ENCODE peak calls at places on chromosome 1, in four cellular contexts. U is lower lobe of right lung, V is left ventricle myocardium inferior, Z is left lung. A is an unnamed sample.

GRCh38 chr1:184753608-184754478 is 815 bp downstream of the EDEM3 start:
- DNase-seq in Z (peak), U (peak), V (peak), A (peak)

GRCh38 chr1:203100163-203100867 is 14.5 kb upstream of the MYOG start:
- DNase-seq in V (no peak), Z (no peak), U (no peak), A (peak)

GRCh38 chr1:119482517-119483425 is 24.2 kb upstream of the HSD3B1 start:
- DNase-seq in Z (no peak), U (no peak), V (no peak), A (no peak)

GRCh38 chr1:156591432-156592157 is at the start of gene NAXE:
- DNase-seq in Z (peak), V (peak), U (peak), A (peak)

GRCh38 chr1:84708031-84708430 is 17.8 kb upstream of the SSX2IP start:
- DNase-seq in V (no peak), Z (no peak), U (no peak), A (no peak)

GRCh38 chr1:246309247-246309884 is 197.7 kb downstream of the SMYD3 start:
- DNase-seq in Z (no peak), U (no peak), V (no peak), A (no peak)

GRCh38 chr1:179038528-179039281 is 13.0 kb downstream of the FAM20B start:
- DNase-seq in U (no peak), Z (no peak), V (no peak), A (no peak)

GRCh38 chr1:213070399-213070798 is 19.4 kb downstream of the RPS6KC1 start:
- DNase-seq in U (no peak), Z (no peak), V (no peak), A (no peak)

GRCh38 chr1:245216356-245217110 is 61.7 kb downstream of the KIF26B start:
- DNase-seq in V (no peak), U (no peak), Z (no peak), A (no peak)

GRCh38 chr1:189141056-189141455 is 1336.6 kb downstream of the BRINP3 start:
- DNase-seq in V (no peak), Z (no peak), U (no peak), A (no peak)

GRCh38 chr1:244049142-244049968 is 1.7 kb upstream of the ZBTB18 start:
- DNase-seq in U (peak), V (peak), Z (peak), A (peak)

DNA sequence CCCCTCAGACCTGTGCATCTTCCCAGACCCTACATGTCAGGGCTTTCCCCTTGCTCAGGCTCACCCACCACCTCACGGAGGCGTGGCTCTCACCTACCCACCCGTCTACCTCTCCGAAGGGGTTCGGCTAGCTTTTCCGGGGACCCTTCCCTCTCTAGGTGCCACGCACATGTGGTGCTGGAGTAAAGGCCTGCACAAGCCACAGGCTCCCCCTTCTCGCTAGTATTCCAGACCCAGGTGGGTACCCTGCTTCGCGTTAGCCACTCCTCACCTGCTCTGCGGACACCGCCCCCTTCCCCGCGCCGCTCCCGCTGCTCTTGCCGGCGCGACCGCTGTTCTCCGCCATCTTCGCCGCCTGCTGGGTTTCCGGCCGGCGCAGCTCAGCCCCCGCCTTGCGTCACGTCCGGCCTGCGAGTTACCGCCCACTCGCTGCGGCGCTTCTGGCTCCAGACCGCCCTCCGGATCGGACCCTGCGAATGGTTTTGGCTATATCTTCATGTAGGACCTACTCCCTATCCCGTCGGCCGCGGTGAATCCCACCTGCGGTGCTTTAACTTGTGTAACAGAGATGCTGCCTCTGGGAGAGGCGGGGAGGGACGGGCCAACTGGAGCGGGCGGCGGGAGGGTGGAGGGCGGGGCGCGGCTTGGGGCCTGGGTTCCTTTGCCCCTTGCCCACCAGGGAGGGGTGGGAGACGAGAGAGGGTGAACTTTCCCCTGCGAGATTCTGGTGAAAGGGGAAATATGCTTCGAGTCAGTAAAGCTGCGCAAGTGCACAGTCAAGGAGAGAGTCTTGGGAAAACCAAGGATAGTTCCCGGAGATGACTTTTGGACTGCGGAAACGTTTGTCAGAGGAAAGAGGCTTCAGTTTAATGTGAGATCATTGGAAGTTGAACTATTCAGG is at the start of the genes NIT1 and PFDN2:
- DNase-seq in V (peak), Z (peak), U (peak), A (peak)
- TF ChIP-seq CTCF in V (no peak), Z (no peak), U (no peak), A (no peak)

DNA sequence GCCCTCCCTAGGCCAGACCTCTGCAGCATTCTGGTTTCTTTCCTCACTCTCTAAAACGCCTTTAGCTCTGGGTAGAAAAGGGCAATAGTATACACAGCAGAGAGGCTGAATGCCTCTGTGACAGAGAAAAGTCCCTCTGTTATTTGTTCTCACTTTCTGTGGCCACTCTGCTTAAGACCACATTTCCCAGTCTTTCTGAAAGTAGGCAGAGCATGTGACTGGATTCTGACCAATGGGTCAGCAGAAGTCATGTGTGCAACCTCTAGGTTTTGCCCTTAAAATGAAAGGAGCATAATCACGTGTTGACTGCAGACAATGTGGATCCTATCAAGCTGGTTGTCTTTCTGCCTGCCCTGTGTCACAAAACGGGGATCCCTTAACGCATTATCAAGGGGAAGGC is 79.7 kb upstream of the MARK1 start:
- DNase-seq in V (no peak), Z (no peak), U (no peak), A (no peak)
- H3K4me3 ChIP-seq in V (no peak), Z (no peak), U (no peak), A (no peak)

GRCh38 chr1:224616761-224617409 is 768 bp downstream of the CNIH3 start:
- DNase-seq in V (no peak), U (no peak), Z (no peak), A (no peak)

GRCh38 chr1:224613486-224613885 is 2.6 kb upstream of the CNIH3 start:
- DNase-seq in V (no peak), U (no peak), Z (no peak), A (no peak)

GRCh38 chr1:224619209-224619608 is 3.1 kb downstream of the CNIH3 start:
- DNase-seq in Z (no peak), V (no peak), U (no peak), A (no peak)

GRCh38 chr1:224617410-224618361 is 1.6 kb downstream of the CNIH3 start:
- DNase-seq in U (no peak), V (no peak), Z (no peak), A (no peak)

GRCh38 chr1:224615861-224616760 is at the start of gene CNIH3:
- DNase-seq in Z (no peak), U (no peak), V (no peak), A (peak)
- TF ChIP-seq CTCF in Z (no peak), U (no peak), V (no peak), A (no peak)

GRCh38 chr1:10497109-10497508 is 22.4 kb downstream of the PEX14 start:
- DNase-seq in U (no peak), Z (no peak), V (no peak), A (no peak)
- H3K4me3 ChIP-seq in U (no peak), Z (no peak), V (no peak), A (no peak)

GRCh38 chr1:63004868-63005267 is 220.9 kb downstream of the ATG4C start:
- DNase-seq in V (no peak), Z (no peak), U (no peak), A (peak)
- TF ChIP-seq CTCF in V (peak), Z (no peak), U (no peak), A (peak)

DNA sequence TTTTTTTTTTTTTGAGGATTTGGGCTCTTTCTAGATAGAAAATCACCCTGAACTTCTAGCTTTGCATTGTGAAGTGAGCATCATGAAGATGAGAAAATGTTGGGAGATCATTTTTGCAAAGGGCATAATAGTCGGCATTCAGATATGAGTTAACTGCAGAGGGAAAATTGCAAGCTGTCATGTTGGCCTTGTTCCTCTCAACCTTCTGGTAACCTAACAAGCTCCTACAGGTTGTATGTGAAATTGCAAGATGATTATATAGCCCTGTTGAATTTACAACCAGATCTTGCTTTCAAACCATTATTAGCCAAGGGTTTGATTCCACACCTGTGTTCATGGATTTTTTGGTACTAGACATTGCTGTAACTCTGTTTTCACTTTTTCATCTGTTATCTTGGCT is 2.2 kb downstream of the ELOA start:
- DNase-seq in V (no peak), Z (no peak), U (no peak), A (no peak)
- H3K4me3 ChIP-seq in V (no peak), Z (no peak), U (peak), A (no peak)

DNA sequence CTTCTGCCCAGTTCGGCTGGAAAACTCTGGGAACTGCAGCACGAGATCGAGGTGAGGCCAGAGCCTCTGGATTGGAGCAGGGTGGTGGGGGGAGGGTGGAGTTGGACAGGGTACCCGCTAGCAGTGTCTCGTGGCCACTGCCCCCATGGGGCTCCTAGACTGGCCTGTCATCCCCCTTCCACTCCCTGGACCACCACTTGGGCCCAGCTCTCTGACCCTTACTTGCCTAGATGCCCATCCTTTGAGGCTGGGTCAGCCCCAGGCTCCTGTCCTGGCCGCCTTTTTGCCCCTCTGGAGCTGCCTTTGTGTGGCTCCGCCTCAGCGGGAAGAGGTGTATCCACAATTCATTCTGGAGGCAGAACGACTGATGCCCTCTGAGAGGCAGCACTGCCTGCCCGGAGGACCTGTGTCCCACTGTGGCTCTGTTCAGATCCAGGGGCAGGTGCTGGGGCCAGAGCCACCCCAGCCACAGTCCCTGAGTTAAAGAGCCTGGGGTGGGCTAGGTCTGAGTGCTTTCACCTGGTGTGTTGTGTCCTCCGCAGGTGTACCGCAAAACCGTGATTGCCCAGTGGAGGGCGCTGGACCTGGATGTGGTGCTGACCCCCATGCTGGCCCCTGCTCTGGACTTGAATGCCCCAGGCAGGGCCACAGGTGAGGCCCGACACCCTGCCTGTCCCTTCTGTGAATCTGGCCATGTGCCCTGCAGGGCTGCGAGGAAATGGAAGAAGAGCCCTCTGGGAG is 17.7 kb downstream of the FAAH start:
- DNase-seq in U (no peak), Z (no peak), V (no peak), A (peak)
- TF ChIP-seq CTCF in U (peak), Z (peak), V (peak), A (peak)